ENCODE peak calls at places on chromosomes 4 and X, in six cellular contexts. L, V, P, U, X and T are unnamed samples.

GRCh38 chr4:4430492-4431195 is 43.7 kb downstream of the NSG1 start:
- DNase-seq in L (no peak), X (no peak), V (peak), P (peak), U (peak), T (peak)

GRCh38 chr4:165207431-165208321 is at the start of gene KLHL2:
- DNase-seq in U (peak), V (peak), X (peak), L (peak), P (peak), T (peak)

GRCh38 chrX:150038356-150038755 is 100.1 kb upstream of the EOLA2 start:
- DNase-seq in X (no peak), V (no peak), L (no peak), U (no peak), P (no peak), T (no peak)

GRCh38 chrX:74537011-74537390 is 77.4 kb downstream of the RLIM start:
- DNase-seq in L (no peak), U (no peak), V (no peak), X (no peak), P (no peak), T (peak)

GRCh38 chr4:186144596-186145569 is 40.4 kb downstream of the FAM149A start:
- DNase-seq in P (peak), L (peak), X (no peak), V (peak), U (peak), T (peak)

GRCh38 chr4:182384496-182385155 is 141.4 kb downstream of the TENM3 start:
- DNase-seq in L (no peak), V (no peak), X (no peak), P (no peak), U (no peak), T (no peak)

GRCh38 chrX:132207996-132208395 is 11.3 kb downstream of the RAP2C start:
- DNase-seq in L (no peak), X (no peak), P (no peak), V (no peak), U (no peak), T (no peak)

GRCh38 chrX:68833855-68834331 is 5.1 kb downstream of the EFNB1 start:
- DNase-seq in X (no peak), U (no peak), L (no peak), P (no peak), V (no peak), T (no peak)

GRCh38 chr4:42843694-42844093 is 48.8 kb upstream of the GRXCR1 start:
- DNase-seq in V (no peak), L (no peak), X (no peak), P (no peak), U (peak), T (no peak)

GRCh38 chr4:99404595-99405287 is 30.4 kb downstream of the ADH7 start:
- DNase-seq in X (no peak), U (no peak), V (no peak), L (no peak), P (no peak), T (no peak)